ENCODE peak calls at places on chromosomes 3 and 15, in six cellular contexts. N, W, A, R, Z and H are unnamed samples.

GRCh38 chr3:44999782-45000181 is 23.7 kb downstream of the EXOSC7 start:
- DNase-seq in N (no peak), W (no peak), A (no peak), R (no peak), Z (no peak), H (no peak)

GRCh38 chr3:36244728-36245127 is 135.6 kb upstream of the STAC start:
- DNase-seq in N (no peak), W (peak), A (no peak), R (peak), Z (no peak), H (no peak)

GRCh38 chr3:171172070-171172469 is 145.6 kb upstream of the SLC2A2 start:
- DNase-seq in N (no peak), W (no peak), A (peak), R (no peak), Z (no peak), H (no peak)

GRCh38 chr15:42832577-42832976 is 88.0 kb downstream of the TTBK2 start:
- DNase-seq in N (no peak), W (peak), A (no peak), R (peak), Z (no peak), H (peak)

GRCh38 chr15:99474041-99474906 is 91.5 kb upstream of the MEF2A start:
- DNase-seq in N (no peak), W (no peak), A (no peak), R (no peak), Z (peak), H (no peak)

GRCh38 chr15:33113666-33114483 is 80.6 kb downstream of the FMN1 start:
- DNase-seq in N (no peak), W (no peak), A (no peak), R (no peak), Z (no peak), H (no peak)

GRCh38 chr3:138935864-138936762 is 10.8 kb downstream of the FOXL2 start:
- DNase-seq in N (peak), W (peak), A (peak), R (peak), Z (peak), H (no peak)

GRCh38 chr3:186427627-186428026 is 65.6 kb upstream of the DGKG start:
- DNase-seq in N (peak), W (no peak), A (no peak), R (no peak), Z (no peak), H (no peak)

GRCh38 chr3:162391301-162391700 is 894.7 kb downstream of the OTOL1 start:
- DNase-seq in N (no peak), W (peak), A (no peak), R (peak), Z (no peak), H (no peak)

GRCh38 chr3:59641169-59641914 is 591.5 kb upstream of the CFAP20DC start:
- DNase-seq in N (no peak), W (peak), A (no peak), R (peak), Z (peak), H (no peak)

GRCh38 chr15:79680721-79681120 is 216.1 kb downstream of the MTHFS start:
- DNase-seq in N (no peak), W (peak), A (peak), R (peak), Z (no peak), H (peak)

GRCh38 chr3:48960841-48961413 is 29.1 kb upstream of the P4HTM start:
- DNase-seq in N (no peak), W (peak), A (no peak), R (peak), Z (no peak), H (no peak)

GRCh38 chr15:59169337-59169736 is 37.3 kb upstream of the LDHAL6B start:
- DNase-seq in N (no peak), W (peak), A (no peak), R (peak), Z (no peak), H (peak)

GRCh38 chr3:4407941-4408340 is 59.1 kb downstream of the SUMF1 start:
- DNase-seq in N (no peak), W (no peak), A (no peak), R (no peak), Z (no peak), H (no peak)

GRCh38 chr3:141191097-141191749 is 40.4 kb upstream of the PXYLP1 start:
- DNase-seq in N (no peak), W (no peak), A (no peak), R (peak), Z (no peak), H (no peak)

GRCh38 chr15:55999635-56000034 is 6.2 kb upstream of the NEDD4 start:
- DNase-seq in N (no peak), W (no peak), A (no peak), R (no peak), Z (no peak), H (no peak)

GRCh38 chr3:170511371-170511770 is 74.5 kb downstream of the SLC7A14 start:
- DNase-seq in N (no peak), W (no peak), A (no peak), R (no peak), Z (no peak), H (no peak)

GRCh38 chr3:128846501-128846900 is 32.9 kb upstream of the ACAD9 start:
- DNase-seq in N (no peak), W (no peak), A (no peak), R (no peak), Z (no peak), H (no peak)

GRCh38 chr3:161217496-161217895 is 3.6 kb upstream of the NMD3 start:
- DNase-seq in N (no peak), W (no peak), A (no peak), R (peak), Z (no peak), H (no peak)

GRCh38 chr3:122936335-122936734 is 91.2 kb downstream of the SEMA5B start:
- DNase-seq in N (no peak), W (no peak), A (no peak), R (no peak), Z (no peak), H (no peak)

GRCh38 chr3:186137051-186137685 is 28.3 kb upstream of the ETV5 start:
- DNase-seq in N (no peak), W (no peak), A (no peak), R (no peak), Z (no peak), H (no peak)

GRCh38 chr3:183180105-183180763 is 17.7 kb upstream of the LAMP3 start:
- DNase-seq in N (no peak), W (no peak), A (peak), R (peak), Z (no peak), H (no peak)

GRCh38 chr3:39208463-39209055 is 16.2 kb upstream of the XIRP1 start:
- DNase-seq in N (no peak), W (peak), A (peak), R (peak), Z (peak), H (peak)

GRCh38 chr3:134883697-134884385 is 88.8 kb downstream of the EPHB1 start:
- DNase-seq in N (no peak), W (peak), A (no peak), R (peak), Z (no peak), H (no peak)

GRCh38 chr3:27728195-27729087 is 6.3 kb upstream of the EOMES start:
- DNase-seq in N (no peak), W (no peak), A (peak), R (no peak), Z (no peak), H (no peak)

GRCh38 chr15:70049115-70049514 is 48.6 kb downstream of the TLE3 start:
- DNase-seq in N (no peak), W (no peak), A (no peak), R (no peak), Z (peak), H (no peak)

GRCh38 chr3:181458857-181459256 is 252.9 kb upstream of the SOX2 start:
- DNase-seq in N (no peak), W (peak), A (no peak), R (no peak), Z (no peak), H (no peak)

GRCh38 chr3:5292512-5292911 is 105.0 kb downstream of the EDEM1 start:
- DNase-seq in N (no peak), W (no peak), A (no peak), R (no peak), Z (no peak), H (no peak)

GRCh38 chr3:71206305-71206704 is 377.2 kb downstream of the FOXP1 start:
- DNase-seq in N (no peak), W (peak), A (no peak), R (no peak), Z (no peak), H (no peak)

GRCh38 chr3:134074001-134074789 is 44.5 kb upstream of the SLCO2A1 start:
- DNase-seq in N (no peak), W (no peak), A (no peak), R (no peak), Z (no peak), H (no peak)

GRCh38 chr3:25904248-25904647 is 114.4 kb downstream of the OXSM start:
- DNase-seq in N (no peak), W (no peak), A (peak), R (no peak), Z (no peak), H (no peak)

GRCh38 chr3:24521306-24522154 is 26.9 kb upstream of the THRB start:
- DNase-seq in N (no peak), W (peak), A (peak), R (peak), Z (peak), H (no peak)

GRCh38 chr3:24520941-24521305 is 26.3 kb upstream of the THRB start:
- DNase-seq in N (no peak), W (no peak), A (no peak), R (no peak), Z (no peak), H (no peak)

GRCh38 chr3:24523195-24523594 is 28.5 kb upstream of the THRB start:
- DNase-seq in N (no peak), W (no peak), A (no peak), R (no peak), Z (no peak), H (no peak)

GRCh38 chr3:24523988-24524727 is 29.5 kb upstream of the THRB start:
- DNase-seq in N (no peak), W (no peak), A (no peak), R (peak), Z (no peak), H (no peak)

DNA sequence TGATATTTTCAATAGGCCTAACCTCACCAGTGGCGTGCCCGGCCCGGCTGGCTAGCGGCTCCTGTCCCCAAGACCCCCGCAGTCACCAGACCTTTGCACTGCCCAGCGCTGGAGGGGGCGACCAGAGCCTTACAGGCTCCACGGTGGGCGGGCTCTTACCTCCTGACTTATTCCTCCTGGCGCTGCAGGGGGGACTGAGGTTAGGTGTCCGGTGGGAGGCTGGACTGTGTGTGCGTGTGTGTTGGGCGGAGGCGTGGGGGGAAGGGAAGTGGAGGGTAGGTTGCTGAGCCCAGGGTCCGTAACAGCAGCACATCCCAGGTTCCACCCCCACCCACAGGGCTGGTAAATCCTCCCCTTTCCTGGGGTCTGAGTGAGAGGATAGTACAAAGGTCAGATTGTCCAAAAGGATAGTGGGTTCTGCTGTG is 27.5 kb upstream of the THRB start:
- DNase-seq in N (no peak), W (no peak), A (peak), R (no peak), Z (peak), H (no peak)
- TF ChIP-seq CTCF in N (no peak), W (no peak), A (no peak), R (no peak), Z (no peak), H (no peak)

GRCh38 chr15:91965501-91966180 is 112.1 kb downstream of the SLCO3A1 start:
- DNase-seq in N (no peak), W (peak), A (no peak), R (peak), Z (no peak), H (peak)

GRCh38 chr15:91970142-91970541 is 116.6 kb downstream of the SLCO3A1 start:
- DNase-seq in N (no peak), W (peak), A (no peak), R (peak), Z (peak), H (peak)

GRCh38 chr15:91966181-91966552 is 112.7 kb downstream of the SLCO3A1 start:
- DNase-seq in N (no peak), W (no peak), A (no peak), R (no peak), Z (no peak), H (no peak)

GRCh38 chr15:91967935-91968605 is 114.6 kb downstream of the SLCO3A1 start:
- DNase-seq in N (no peak), W (peak), A (no peak), R (peak), Z (no peak), H (no peak)

DNA sequence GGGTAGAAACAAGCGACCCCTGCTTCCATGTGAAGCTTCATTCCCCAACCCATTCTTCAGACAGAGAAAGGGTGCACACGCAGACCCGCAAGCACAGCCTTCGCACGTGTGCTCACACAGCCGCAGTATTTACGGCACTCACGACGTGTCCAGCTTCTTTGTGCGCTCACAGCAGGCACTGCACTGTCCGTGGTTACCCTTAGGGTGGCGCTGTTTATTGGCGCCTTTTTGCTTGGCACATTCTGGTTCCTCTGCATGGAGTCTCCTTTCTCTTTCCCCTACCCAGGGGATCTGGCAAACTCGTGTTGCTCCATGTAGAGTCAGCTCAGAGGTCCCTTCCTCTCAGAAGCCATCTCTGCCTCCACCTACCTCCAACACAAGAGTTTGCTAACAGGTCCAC is 115.1 kb downstream of the SLCO3A1 start:
- DNase-seq in N (no peak), W (no peak), A (peak), R (no peak), Z (no peak), H (no peak)
- TF ChIP-seq CTCF in N (peak), W (peak), A (peak), R (no peak), Z (no peak), H (no peak)

GRCh38 chr3:13376091-13376490 is 44.0 kb downstream of the NUP210 start:
- DNase-seq in N (no peak), W (no peak), A (no peak), R (no peak), Z (no peak), H (no peak)
- TF ChIP-seq CTCF in N (no peak), W (no peak), A (no peak), R (no peak), Z (no peak), H (no peak)

GRCh38 chr3:177894021-177894690 is 642.1 kb upstream of the KCNMB2 start:
- DNase-seq in N (no peak), W (no peak), A (no peak), R (no peak), Z (no peak), H (no peak)

GRCh38 chr3:177898185-177898584 is 638.1 kb upstream of the KCNMB2 start:
- DNase-seq in N (no peak), W (no peak), A (no peak), R (no peak), Z (no peak), H (no peak)

GRCh38 chr3:177889158-177889557 is 647.1 kb upstream of the KCNMB2 start:
- DNase-seq in N (no peak), W (no peak), A (no peak), R (no peak), Z (no peak), H (no peak)

GRCh38 chr3:177887475-177887874 is 648.8 kb upstream of the KCNMB2 start:
- DNase-seq in N (no peak), W (no peak), A (no peak), R (no peak), Z (no peak), H (no peak)

DNA sequence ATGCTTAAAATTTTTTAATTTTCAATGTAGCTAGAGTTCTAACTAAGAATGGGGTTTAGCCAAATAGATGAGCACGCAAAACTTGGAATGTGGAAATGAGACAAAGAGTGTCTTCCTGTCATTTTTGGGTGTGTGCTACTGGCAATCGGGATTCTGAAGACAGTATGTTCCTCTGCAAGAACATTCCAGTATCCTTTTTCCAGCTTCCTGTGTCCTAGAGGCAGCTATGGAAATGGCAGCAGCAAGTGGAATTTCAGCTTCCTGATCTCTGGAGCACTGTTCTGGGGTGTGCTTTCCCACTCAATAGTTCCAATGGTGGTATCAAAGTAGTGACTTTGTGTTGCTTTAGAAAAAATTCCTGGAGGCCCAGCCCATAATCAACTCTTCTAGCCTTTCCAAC is 642.9 kb upstream of the KCNMB2 start:
- DNase-seq in N (no peak), W (no peak), A (peak), R (no peak), Z (no peak), H (no peak)
- TF ChIP-seq CTCF in N (no peak), W (peak), A (no peak), R (peak), Z (no peak), H (no peak)

GRCh38 chr15:46304320-46304719 is 669.5 kb downstream of the SQOR start:
- DNase-seq in N (no peak), W (no peak), A (peak), R (peak), Z (no peak), H (no peak)
- TF ChIP-seq CTCF in N (peak), W (peak), A (peak), R (peak), Z (no peak), H (peak)

GRCh38 chr3:142929109-142929508 is 34.4 kb downstream of the PAQR9 start:
- DNase-seq in N (no peak), W (peak), A (peak), R (peak), Z (no peak), H (peak)
- TF ChIP-seq CTCF in N (peak), W (peak), A (peak), R (peak), Z (no peak), H (peak)

DNA sequence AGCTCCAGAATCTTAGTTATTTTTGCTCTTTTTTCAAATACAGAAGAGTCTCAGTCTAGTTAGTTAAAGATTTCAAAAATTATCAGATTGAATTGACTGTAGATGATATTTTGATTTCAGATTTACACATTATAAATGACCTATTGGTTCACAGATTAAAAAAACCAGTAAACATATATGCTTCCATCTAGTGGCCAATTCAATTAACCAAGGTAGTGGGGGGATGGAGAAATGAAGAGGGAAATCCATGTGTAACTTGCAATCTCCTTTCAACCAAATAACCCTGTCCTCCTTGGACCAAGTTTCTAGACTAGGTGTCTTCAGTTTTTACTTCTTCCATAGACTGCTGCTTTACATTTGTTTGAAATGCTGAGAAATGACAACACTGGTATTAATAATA is 789.8 kb downstream of the ROBO1 start:
- DNase-seq in N (no peak), W (peak), A (peak), R (peak), Z (no peak), H (no peak)
- TF ChIP-seq CTCF in N (peak), W (peak), A (no peak), R (peak), Z (peak), H (peak)

DNA sequence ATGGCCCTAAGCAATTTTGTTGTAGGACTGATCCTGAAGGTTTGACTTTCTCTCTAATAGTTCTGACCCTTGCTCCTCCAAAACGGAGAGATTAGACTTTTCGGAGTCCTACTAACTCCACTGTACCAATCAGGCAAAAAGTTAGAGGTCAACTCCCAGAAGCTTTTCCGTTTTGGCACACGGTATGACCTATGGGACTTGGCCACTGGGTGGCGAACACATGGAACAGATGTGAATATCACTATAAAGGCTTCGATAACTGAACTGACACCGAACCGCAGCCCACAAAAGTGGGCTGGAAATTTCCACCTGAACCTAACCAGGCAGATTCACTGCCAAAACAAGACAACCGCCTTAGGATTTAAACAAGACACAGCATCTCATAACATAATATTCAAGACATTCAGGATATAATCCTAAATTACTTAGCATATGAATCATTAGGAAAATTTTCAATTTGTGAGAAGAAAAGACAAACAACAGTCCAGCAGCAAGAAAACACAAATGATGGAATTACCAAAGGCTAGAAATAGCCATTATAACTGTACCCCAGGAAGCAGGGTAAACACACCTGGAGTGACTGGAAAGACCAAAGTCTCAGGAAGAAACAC is 12.2 kb upstream of the TM2D3 start:
- DNase-seq in N (no peak), W (no peak), A (peak), R (peak), Z (no peak), H (no peak)
- TF ChIP-seq CTCF in N (peak), W (peak), A (peak), R (peak), Z (no peak), H (peak)